ENCODE peak calls at places on chromosomes 3 and 15, in nine cellular contexts. One of them, this sample, is unnamed.

GRCh38 chr15:90889313-90889730 is 5.0 kb downstream of the FES start:
- DNase-seq in epithelial cell of prostate: no peak
- DNase-seq in stimulated activated effector memory CD8-positive, alpha-beta T cell treated with anti-CD3 and anti-CD28 coated beads, Interleukin-12 subunit alpha, Interleukin-12 subunit beta, amount 100 ng/mL, for 72 hours: peak
- DNase-seq in effector memory CD8-positive, alpha-beta T cell: peak
- DNase-seq in GM20000: no peak
- DNase-seq in EH: no peak
- DNase-seq in ELR: no peak
- DNase-seq in iris pigment epithelial cell: no peak
- DNase-seq in lower leg skin: no peak
- DNase-seq in this sample: no peak

GRCh38 chr3:98954242-98954641 is 52.7 kb upstream of the DCBLD2 start:
- DNase-seq in epithelial cell of prostate: no peak
- DNase-seq in stimulated activated effector memory CD8-positive, alpha-beta T cell treated with anti-CD3 and anti-CD28 coated beads, Interleukin-12 subunit alpha, Interleukin-12 subunit beta, amount 100 ng/mL, for 72 hours: no peak
- DNase-seq in effector memory CD8-positive, alpha-beta T cell: no peak
- DNase-seq in GM20000: no peak
- DNase-seq in EH: peak
- DNase-seq in ELR: no peak
- DNase-seq in iris pigment epithelial cell: no peak
- DNase-seq in lower leg skin: no peak
- DNase-seq in this sample: no peak

GRCh38 chr15:90138071-90138833 is 36.0 kb upstream of the IDH2 start:
- DNase-seq in epithelial cell of prostate: no peak
- DNase-seq in stimulated activated effector memory CD8-positive, alpha-beta T cell treated with anti-CD3 and anti-CD28 coated beads, Interleukin-12 subunit alpha, Interleukin-12 subunit beta, amount 100 ng/mL, for 72 hours: no peak
- DNase-seq in effector memory CD8-positive, alpha-beta T cell: no peak
- DNase-seq in GM20000: no peak
- DNase-seq in EH: no peak
- DNase-seq in ELR: no peak
- DNase-seq in iris pigment epithelial cell: no peak
- DNase-seq in lower leg skin: no peak
- DNase-seq in this sample: peak

GRCh38 chr3:190031887-190032752 is 88.6 kb downstream of the P3H2 start:
- DNase-seq in epithelial cell of prostate: no peak
- DNase-seq in stimulated activated effector memory CD8-positive, alpha-beta T cell treated with anti-CD3 and anti-CD28 coated beads, Interleukin-12 subunit alpha, Interleukin-12 subunit beta, amount 100 ng/mL, for 72 hours: no peak
- DNase-seq in effector memory CD8-positive, alpha-beta T cell: no peak
- DNase-seq in GM20000: no peak
- DNase-seq in EH: peak
- DNase-seq in ELR: no peak
- DNase-seq in iris pigment epithelial cell: peak
- DNase-seq in lower leg skin: no peak
- DNase-seq in this sample: no peak

GRCh38 chr15:45180648-45181436 is 6.9 kb downstream of the SHF start:
- DNase-seq in epithelial cell of prostate: no peak
- DNase-seq in stimulated activated effector memory CD8-positive, alpha-beta T cell treated with anti-CD3 and anti-CD28 coated beads, Interleukin-12 subunit alpha, Interleukin-12 subunit beta, amount 100 ng/mL, for 72 hours: no peak
- DNase-seq in effector memory CD8-positive, alpha-beta T cell: no peak
- DNase-seq in GM20000: no peak
- DNase-seq in EH: no peak
- DNase-seq in ELR: no peak
- DNase-seq in iris pigment epithelial cell: no peak
- DNase-seq in lower leg skin: no peak
- DNase-seq in this sample: no peak

GRCh38 chr3:31014317-31015040 is 120.0 kb upstream of the GADL1 start:
- DNase-seq in epithelial cell of prostate: peak
- DNase-seq in stimulated activated effector memory CD8-positive, alpha-beta T cell treated with anti-CD3 and anti-CD28 coated beads, Interleukin-12 subunit alpha, Interleukin-12 subunit beta, amount 100 ng/mL, for 72 hours: no peak
- DNase-seq in effector memory CD8-positive, alpha-beta T cell: no peak
- DNase-seq in GM20000: no peak
- DNase-seq in EH: no peak
- DNase-seq in ELR: peak
- DNase-seq in iris pigment epithelial cell: peak
- DNase-seq in lower leg skin: no peak
- DNase-seq in this sample: no peak

GRCh38 chr3:194104041-194104751 is 31.8 kb upstream of the HES1 start:
- DNase-seq in epithelial cell of prostate: no peak
- DNase-seq in stimulated activated effector memory CD8-positive, alpha-beta T cell treated with anti-CD3 and anti-CD28 coated beads, Interleukin-12 subunit alpha, Interleukin-12 subunit beta, amount 100 ng/mL, for 72 hours: no peak
- DNase-seq in effector memory CD8-positive, alpha-beta T cell: no peak
- DNase-seq in GM20000: peak
- DNase-seq in EH: no peak
- DNase-seq in ELR: no peak
- DNase-seq in iris pigment epithelial cell: no peak
- DNase-seq in lower leg skin: no peak
- DNase-seq in this sample: no peak

GRCh38 chr15:23645379-23646164 is 2.1 kb downstream of the MAGEL2 start:
- DNase-seq in epithelial cell of prostate: no peak
- DNase-seq in stimulated activated effector memory CD8-positive, alpha-beta T cell treated with anti-CD3 and anti-CD28 coated beads, Interleukin-12 subunit alpha, Interleukin-12 subunit beta, amount 100 ng/mL, for 72 hours: no peak
- DNase-seq in effector memory CD8-positive, alpha-beta T cell: no peak
- DNase-seq in GM20000: no peak
- DNase-seq in EH: no peak
- DNase-seq in ELR: no peak
- DNase-seq in iris pigment epithelial cell: no peak
- DNase-seq in lower leg skin: no peak
- DNase-seq in this sample: no peak

GRCh38 chr3:185549111-185549510 is 3.3 kb downstream of the LIPH start:
- DNase-seq in epithelial cell of prostate: peak
- DNase-seq in stimulated activated effector memory CD8-positive, alpha-beta T cell treated with anti-CD3 and anti-CD28 coated beads, Interleukin-12 subunit alpha, Interleukin-12 subunit beta, amount 100 ng/mL, for 72 hours: no peak
- DNase-seq in effector memory CD8-positive, alpha-beta T cell: no peak
- DNase-seq in GM20000: no peak
- DNase-seq in EH: peak
- DNase-seq in ELR: peak
- DNase-seq in iris pigment epithelial cell: peak
- DNase-seq in lower leg skin: peak
- DNase-seq in this sample: no peak

GRCh38 chr15:60464836-60465630 is 13.9 kb downstream of the ICE2 start:
- DNase-seq in epithelial cell of prostate: no peak
- DNase-seq in stimulated activated effector memory CD8-positive, alpha-beta T cell treated with anti-CD3 and anti-CD28 coated beads, Interleukin-12 subunit alpha, Interleukin-12 subunit beta, amount 100 ng/mL, for 72 hours: no peak
- DNase-seq in effector memory CD8-positive, alpha-beta T cell: no peak
- DNase-seq in GM20000: no peak
- DNase-seq in EH: no peak
- DNase-seq in ELR: peak
- DNase-seq in iris pigment epithelial cell: peak
- DNase-seq in lower leg skin: no peak
- DNase-seq in this sample: no peak

GRCh38 chr15:67178569-67179210 is 75.8 kb downstream of the AAGAB start:
- DNase-seq in epithelial cell of prostate: no peak
- DNase-seq in stimulated activated effector memory CD8-positive, alpha-beta T cell treated with anti-CD3 and anti-CD28 coated beads, Interleukin-12 subunit alpha, Interleukin-12 subunit beta, amount 100 ng/mL, for 72 hours: no peak
- DNase-seq in effector memory CD8-positive, alpha-beta T cell: no peak
- DNase-seq in GM20000: no peak
- DNase-seq in EH: peak
- DNase-seq in ELR: peak
- DNase-seq in iris pigment epithelial cell: peak
- DNase-seq in lower leg skin: peak
- DNase-seq in this sample: no peak

This sample was measured in left lobe of liver.